ENCODE peak calls at places on chromosomes 6 and 20, in six cellular contexts. One of them, this sample, is unnamed.

GRCh38 chr6:168686831-168687730 is 246.1 kb downstream of the SMOC2 start:
- DNase-seq in activated naive CD8-positive, alpha-beta T cell treated with anti-CD3 and anti-CD28 coated beads, Interleukin-2, amount 50 U/mL, for 24 hours: no peak
- DNase-seq in ovary: no peak
- DNase-seq in RPMI8226: no peak
- DNase-seq in NCI-H1092 treated with DMSO at 0.1 percent for 48 hours: no peak
- DNase-seq in HEK293T: no peak
- DNase-seq in this sample: no peak

GRCh38 chr6:45741437-45742166 is 274.1 kb downstream of the CLIC5 start:
- DNase-seq in NCI-H1092 treated with DMSO at 0.1 percent for 48 hours: no peak
- DNase-seq in HEK293T: no peak
- DNase-seq in activated naive CD8-positive, alpha-beta T cell treated with anti-CD3 and anti-CD28 coated beads, Interleukin-2, amount 50 U/mL, for 24 hours: peak; percentile 40
- DNase-seq in RPMI8226: peak; percentile 61
- DNase-seq in ovary: peak; percentile 20
- DNase-seq in this sample: peak; percentile 75

GRCh38 chr6:169035381-169036280 is 218.0 kb downstream of the THBS2 start:
- DNase-seq in NCI-H1092 treated with DMSO at 0.1 percent for 48 hours: no peak
- DNase-seq in activated naive CD8-positive, alpha-beta T cell treated with anti-CD3 and anti-CD28 coated beads, Interleukin-2, amount 50 U/mL, for 24 hours: no peak
- DNase-seq in ovary: no peak
- DNase-seq in RPMI8226: no peak
- DNase-seq in HEK293T: no peak
- DNase-seq in this sample: peak; percentile 40

GRCh38 chr6:151647871-151648639 is 154.2 kb downstream of the CCDC170 start:
- DNase-seq in ovary: no peak
- DNase-seq in activated naive CD8-positive, alpha-beta T cell treated with anti-CD3 and anti-CD28 coated beads, Interleukin-2, amount 50 U/mL, for 24 hours: peak; percentile 4
- DNase-seq in HEK293T: peak; percentile 33
- DNase-seq in RPMI8226: peak; percentile 25
- DNase-seq in NCI-H1092 treated with DMSO at 0.1 percent for 48 hours: no peak
- DNase-seq in this sample: no peak

GRCh38 chr6:13538084-13538483 is 36.3 kb upstream of the SIRT5 start:
- DNase-seq in ovary: no peak
- DNase-seq in RPMI8226: peak; percentile 76
- DNase-seq in NCI-H1092 treated with DMSO at 0.1 percent for 48 hours: no peak
- DNase-seq in activated naive CD8-positive, alpha-beta T cell treated with anti-CD3 and anti-CD28 coated beads, Interleukin-2, amount 50 U/mL, for 24 hours: no peak
- DNase-seq in HEK293T: peak; percentile 50
- DNase-seq in this sample: peak; percentile 50

GRCh38 chr6:40138273-40138720 is 204.0 kb upstream of the MOCS1 start:
- DNase-seq in activated naive CD8-positive, alpha-beta T cell treated with anti-CD3 and anti-CD28 coated beads, Interleukin-2, amount 50 U/mL, for 24 hours: no peak
- DNase-seq in RPMI8226: no peak
- DNase-seq in NCI-H1092 treated with DMSO at 0.1 percent for 48 hours: no peak
- DNase-seq in ovary: no peak
- DNase-seq in HEK293T: no peak
- DNase-seq in this sample: no peak

GRCh38 chr6:89527634-89528033 is 94.7 kb downstream of the ANKRD6 start:
- DNase-seq in RPMI8226: no peak
- DNase-seq in HEK293T: no peak
- DNase-seq in activated naive CD8-positive, alpha-beta T cell treated with anti-CD3 and anti-CD28 coated beads, Interleukin-2, amount 50 U/mL, for 24 hours: no peak
- DNase-seq in ovary: no peak
- DNase-seq in NCI-H1092 treated with DMSO at 0.1 percent for 48 hours: no peak
- DNase-seq in this sample: no peak

GRCh38 chr6:125791151-125791819 is 525 bp downstream of the NCOA7 start:
- DNase-seq in HEK293T: peak; percentile 70
- DNase-seq in activated naive CD8-positive, alpha-beta T cell treated with anti-CD3 and anti-CD28 coated beads, Interleukin-2, amount 50 U/mL, for 24 hours: peak; percentile 36
- DNase-seq in RPMI8226: peak; percentile 63
- DNase-seq in NCI-H1092 treated with DMSO at 0.1 percent for 48 hours: peak; percentile 42
- DNase-seq in ovary: no peak
- DNase-seq in this sample: no peak

GRCh38 chr6:53815381-53816119 is 20.7 kb downstream of the LRRC1 start:
- DNase-seq in HEK293T: no peak
- DNase-seq in ovary: no peak
- DNase-seq in NCI-H1092 treated with DMSO at 0.1 percent for 48 hours: no peak
- DNase-seq in activated naive CD8-positive, alpha-beta T cell treated with anti-CD3 and anti-CD28 coated beads, Interleukin-2, amount 50 U/mL, for 24 hours: no peak
- DNase-seq in RPMI8226: no peak
- DNase-seq in this sample: no peak

GRCh38 chr20:15674253-15675145 is 898.7 kb downstream of the KIF16B start:
- DNase-seq in HEK293T: no peak
- DNase-seq in RPMI8226: no peak
- DNase-seq in activated naive CD8-positive, alpha-beta T cell treated with anti-CD3 and anti-CD28 coated beads, Interleukin-2, amount 50 U/mL, for 24 hours: no peak
- DNase-seq in NCI-H1092 treated with DMSO at 0.1 percent for 48 hours: peak; percentile 3
- DNase-seq in ovary: no peak
- DNase-seq in this sample: no peak

GRCh38 chr6:16670183-16670582 is 91.1 kb downstream of the ATXN1 start:
- DNase-seq in HEK293T: no peak
- DNase-seq in NCI-H1092 treated with DMSO at 0.1 percent for 48 hours: no peak
- DNase-seq in RPMI8226: peak; percentile 15
- DNase-seq in ovary: no peak
- DNase-seq in activated naive CD8-positive, alpha-beta T cell treated with anti-CD3 and anti-CD28 coated beads, Interleukin-2, amount 50 U/mL, for 24 hours: no peak
- DNase-seq in this sample: no peak

GRCh38 chr6:113082691-113083090 is 735.6 kb downstream of the RFPL4B start:
- DNase-seq in RPMI8226: no peak
- DNase-seq in activated naive CD8-positive, alpha-beta T cell treated with anti-CD3 and anti-CD28 coated beads, Interleukin-2, amount 50 U/mL, for 24 hours: no peak
- DNase-seq in NCI-H1092 treated with DMSO at 0.1 percent for 48 hours: no peak
- DNase-seq in ovary: no peak
- DNase-seq in HEK293T: peak; percentile 38
- DNase-seq in this sample: peak; percentile 87

GRCh38 chr20:23136893-23137745 is 51.0 kb upstream of the CD93 start:
- DNase-seq in HEK293T: no peak
- DNase-seq in RPMI8226: peak; percentile 52
- DNase-seq in activated naive CD8-positive, alpha-beta T cell treated with anti-CD3 and anti-CD28 coated beads, Interleukin-2, amount 50 U/mL, for 24 hours: no peak
- DNase-seq in NCI-H1092 treated with DMSO at 0.1 percent for 48 hours: no peak
- DNase-seq in ovary: no peak
- DNase-seq in this sample: no peak

GRCh38 chr6:33895296-33895695 is 91.5 kb upstream of the MLN start:
- DNase-seq in ovary: no peak
- DNase-seq in RPMI8226: no peak
- DNase-seq in HEK293T: no peak
- DNase-seq in activated naive CD8-positive, alpha-beta T cell treated with anti-CD3 and anti-CD28 coated beads, Interleukin-2, amount 50 U/mL, for 24 hours: peak; percentile 19
- DNase-seq in NCI-H1092 treated with DMSO at 0.1 percent for 48 hours: no peak
- DNase-seq in this sample: no peak

This sample was measured in astrocyte of the cerebellum.